ENCODE peak calls at places on chromosome 17, in eight cellular contexts. R is HFF-Myc, Z is left ventricle myocardium inferior, A is tibial artery, K is KG1, J is NCI-H345, F is A549, G is iPS DF 19.7. L is an unnamed sample.

GRCh38 chr17:34366051-34366450 is 3.0 kb upstream of the CCL1 start:
- DNase-seq in R (no peak), Z (no peak), A (no peak), K (no peak), J (no peak), F (no peak), G (no peak), L (no peak)

GRCh38 chr17:979539-980405 is at the start of gene NXN:
- DNase-seq in R (no peak), Z (peak), A (peak), K (no peak), J (peak), F (peak), G (no peak), L (peak)

GRCh38 chr17:4482338-4483011 is 16.2 kb upstream of the SPNS2 start:
- DNase-seq in R (no peak), Z (no peak), A (no peak), K (no peak), J (no peak), F (no peak), G (no peak), L (no peak)

GRCh38 chr17:73841431-73842060 is 197.3 kb upstream of the SDK2 start:
- DNase-seq in R (no peak), Z (no peak), A (no peak), K (no peak), J (peak), F (peak), G (no peak), L (peak)

GRCh38 chr17:79633154-79633553 is 22.3 kb upstream of the RBFOX3 start:
- DNase-seq in R (no peak), Z (peak), A (peak), K (no peak), J (no peak), F (no peak), G (no peak), L (peak)

GRCh38 chr17:63546308-63547082 is 3.8 kb upstream of the DCAF7 start:
- DNase-seq in R (no peak), Z (no peak), A (no peak), K (no peak), J (no peak), F (no peak), G (no peak), L (no peak)

GRCh38 chr17:73359987-73360410 is 48.2 kb upstream of the CDC42EP4 start:
- DNase-seq in R (no peak), Z (peak), A (no peak), K (no peak), J (peak), F (no peak), G (no peak), L (no peak)

GRCh38 chr17:42459983-42460300 is 1.3 kb downstream of the ATP6V0A1 start:
- DNase-seq in R (no peak), Z (no peak), A (no peak), K (no peak), J (no peak), F (no peak), G (no peak), L (no peak)

GRCh38 chr17:66580601-66581385 is 254.1 kb upstream of the CACNG5 start:
- DNase-seq in R (peak), Z (no peak), A (no peak), K (no peak), J (peak), F (no peak), G (no peak), L (no peak)

GRCh38 chr17:19018600-19018950 is 14.0 kb upstream of the FAM83G start:
- DNase-seq in R (no peak), Z (no peak), A (no peak), K (no peak), J (no peak), F (no peak), G (no peak), L (peak)

GRCh38 chr17:13541032-13541480 is 60.7 kb downstream of the HS3ST3A1 start:
- DNase-seq in R (peak), Z (no peak), A (peak), K (no peak), J (no peak), F (peak), G (no peak), L (no peak)

GRCh38 chr17:39001703-39002637 is 34.8 kb upstream of the FBXO47 start:
- DNase-seq in R (peak), Z (peak), A (peak), K (no peak), J (no peak), F (no peak), G (no peak), L (peak)

GRCh38 chr17:80531400-80531799 is 13.2 kb upstream of the RPTOR start:
- DNase-seq in R (no peak), Z (no peak), A (no peak), K (no peak), J (no peak), F (no peak), G (no peak), L (no peak)

GRCh38 chr17:80891096-80892018 is 100.3 kb upstream of the CHMP6 start:
- DNase-seq in R (peak), Z (no peak), A (peak), K (peak), J (no peak), F (peak), G (no peak), L (peak)

GRCh38 chr17:4609761-4610160 is 25.4 kb downstream of the SMTNL2 start:
- DNase-seq in R (no peak), Z (no peak), A (no peak), K (no peak), J (no peak), F (no peak), G (no peak), L (no peak)

GRCh38 chr17:1231456-1231855 is 38.8 kb upstream of the BHLHA9 start:
- DNase-seq in R (no peak), Z (peak), A (peak), K (no peak), J (no peak), F (no peak), G (no peak), L (no peak)

GRCh38 chr17:28711723-28712036 is at the start of gene PROCA1:
- DNase-seq in R (no peak), Z (no peak), A (no peak), K (no peak), J (peak), F (no peak), G (no peak), L (no peak)

GRCh38 chr17:28871056-28871579 is 16.3 kb downstream of the ERAL1 start:
- DNase-seq in R (no peak), Z (no peak), A (no peak), K (no peak), J (no peak), F (no peak), G (no peak), L (no peak)

GRCh38 chr17:72609501-72609900 is 483.0 kb downstream of the SLC39A11 start:
- DNase-seq in R (no peak), Z (no peak), A (no peak), K (no peak), J (no peak), F (peak), G (no peak), L (no peak)

GRCh38 chr17:21211825-21212479 is 2.0 kb downstream of the TMEM11 start:
- DNase-seq in R (no peak), Z (no peak), A (no peak), K (no peak), J (no peak), F (no peak), G (no peak), L (no peak)

GRCh38 chr17:29070795-29071194 is 27.9 kb downstream of the PIPOX start:
- DNase-seq in R (no peak), Z (no peak), A (no peak), K (no peak), J (no peak), F (no peak), G (no peak), L (no peak)

GRCh38 chr17:4950075-4950756 is 703 bp upstream of the ENO3 start:
- DNase-seq in R (no peak), Z (peak), A (peak), K (no peak), J (peak), F (peak), G (no peak), L (peak)

GRCh38 chr17:59845595-59846390 is 47.0 kb downstream of the TUBD1 start:
- DNase-seq in R (no peak), Z (no peak), A (peak), K (no peak), J (peak), F (peak), G (no peak), L (peak)

GRCh38 chr17:8123695-8124349 is at the start of gene HES7:
- DNase-seq in R (no peak), Z (no peak), A (no peak), K (no peak), J (peak), F (no peak), G (no peak), L (peak)

GRCh38 chr17:65121916-65122821 is 15.0 kb upstream of the RGS9 start:
- DNase-seq in R (no peak), Z (no peak), A (no peak), K (no peak), J (no peak), F (no peak), G (no peak), L (no peak)

GRCh38 chr17:75783069-75783783 is 1.4 kb upstream of the UNK start:
- DNase-seq in R (no peak), Z (no peak), A (no peak), K (peak), J (peak), F (no peak), G (no peak), L (no peak)

GRCh38 chr17:37490638-37491614 is 1.2 kb downstream of the DUSP14 start:
- DNase-seq in R (peak), Z (peak), A (peak), K (no peak), J (no peak), F (peak), G (no peak), L (peak)

GRCh38 chr17:50608700-50609375 is 25.8 kb upstream of the ABCC3 start:
- DNase-seq in R (no peak), Z (no peak), A (no peak), K (no peak), J (peak), F (no peak), G (no peak), L (no peak)

GRCh38 chr17:76202516-76202915 is 37.8 kb downstream of the RNF157 start:
- DNase-seq in R (no peak), Z (no peak), A (no peak), K (no peak), J (peak), F (no peak), G (no peak), L (no peak)

GRCh38 chr17:71975998-71976649 is 144.7 kb upstream of the SOX9 start:
- DNase-seq in R (peak), Z (peak), A (peak), K (no peak), J (no peak), F (peak), G (no peak), L (peak)

GRCh38 chr17:30263552-30264333 is 28.0 kb downstream of the BLMH start:
- DNase-seq in R (no peak), Z (no peak), A (no peak), K (no peak), J (no peak), F (no peak), G (no peak), L (no peak)

GRCh38 chr17:74584714-74585113 is 7.4 kb downstream of the CD300LD start:
- DNase-seq in R (no peak), Z (no peak), A (no peak), K (no peak), J (no peak), F (no peak), G (no peak), L (no peak)

GRCh38 chr17:32671891-32672290 is 185.1 kb downstream of the CDK5R1 start:
- DNase-seq in R (no peak), Z (peak), A (peak), K (no peak), J (no peak), F (no peak), G (no peak), L (peak)

GRCh38 chr17:83079766-83080616 is 582 bp downstream of the METRNL start:
- DNase-seq in R (no peak), Z (no peak), A (no peak), K (no peak), J (peak), F (peak), G (no peak), L (no peak)

GRCh38 chr17:21289902-21290571 is 5.5 kb downstream of the MAP2K3 start:
- DNase-seq in R (no peak), Z (peak), A (no peak), K (no peak), J (no peak), F (no peak), G (no peak), L (peak)

GRCh38 chr17:78361227-78361683 is 1.4 kb upstream of the SOCS3 start:
- DNase-seq in R (no peak), Z (no peak), A (no peak), K (no peak), J (no peak), F (no peak), G (no peak), L (no peak)

L was measured in psoas muscle.